ENCODE peak calls at places on chromosomes 6 and 20, in nine cellular contexts. G is H1, X is adrenal gland, R is A549, F is uterus, D is breast epithelium, H is esophagus squamous epithelium, N is heart left ventricle, Z is tibial nerve. Q is an unnamed sample. For H3K4me1, the result is how much of the 10 kb centered on the place peaks cover.

GRCh38 chr6:79466222-79466834 is 70.9 kb downstream of the LCA5 start:
- DNase-seq in G (no peak), F (no peak), N (no peak), Z (no peak), D (no peak), R (peak), X (no peak), H (no peak), Q (no peak)

GRCh38 chr6:30883743-30884520 is at the start of gene DDR1:
- DNase-seq in G (no peak), H (no peak), Z (no peak), N (peak), D (peak), X (peak), F (peak), R (peak), Q (peak)

GRCh38 chr6:107819217-107819616 is 4.9 kb downstream of the SCML4 start:
- DNase-seq in R (no peak), G (no peak), H (no peak), Z (no peak), F (no peak), X (no peak), N (no peak), D (no peak), Q (no peak)

GRCh38 chr6:12097791-12098190 is 85.7 kb downstream of the HIVEP1 start:
- DNase-seq in F (no peak), R (no peak), Z (no peak), D (no peak), G (no peak), X (no peak), H (no peak), N (no peak), Q (no peak)

GRCh38 chr20:38441916-38442315 is 6.8 kb upstream of the SNHG17 start:
- DNase-seq in N (no peak), R (no peak), H (no peak), Z (no peak), X (no peak), F (no peak), G (no peak), D (no peak), Q (no peak)

GRCh38 chr6:33313709-33314514 is at the start of gene TAPBP:
- DNase-seq in F (peak), D (peak), R (peak), Z (peak), G (no peak), H (no peak), X (peak), N (peak), Q (peak)

GRCh38 chr6:38279423-38279822 is 360.3 kb downstream of the BTBD9 start:
- DNase-seq in X (no peak), F (no peak), R (no peak), G (no peak), N (no peak), D (no peak), H (no peak), Z (no peak), Q (no peak)

GRCh38 chr20:32028647-32029372 is 18.6 kb downstream of the CCM2L start:
- DNase-seq in R (no peak), H (no peak), G (no peak), Z (no peak), X (no peak), F (no peak), N (no peak), D (no peak), Q (no peak)

GRCh38 chr6:11522819-11523218 is 14.7 kb upstream of the TMEM170B start:
- DNase-seq in N (no peak), Z (peak), H (no peak), G (no peak), F (no peak), D (no peak), X (peak), R (no peak), Q (peak)

GRCh38 chr20:56222945-56223344 is 25.6 kb upstream of the MC3R start:
- DNase-seq in N (no peak), D (peak), H (no peak), R (no peak), X (no peak), G (no peak), Z (no peak), F (no peak), Q (no peak)

GRCh38 chr6:38168126-38168525 is 348.6 kb downstream of the ZFAND3 start:
- DNase-seq in G (no peak), R (no peak), Z (no peak), D (no peak), X (no peak), N (no peak), H (no peak), F (no peak), Q (no peak)

GRCh38 chr6:54134934-54135333 is 23.7 kb downstream of the MLIP start:
- DNase-seq in H (no peak), N (no peak), D (no peak), G (no peak), Z (no peak), F (no peak), X (no peak), R (no peak), Q (no peak)

GRCh38 chr6:78460711-78461110 is 406.6 kb upstream of the IRAK1BP1 start:
- DNase-seq in Z (no peak), H (no peak), D (no peak), R (no peak), N (no peak), G (no peak), X (no peak), F (no peak), Q (no peak)

GRCh38 chr6:97919046-97919445 is 636.0 kb upstream of the MMS22L start:
- DNase-seq in G (no peak), F (no peak), D (no peak), N (no peak), X (no peak), R (no peak), Z (no peak), H (no peak), Q (no peak)

GRCh38 chr6:14022673-14023072 is 94.9 kb upstream of the CD83 start:
- DNase-seq in G (no peak), X (no peak), N (no peak), Z (no peak), H (no peak), D (no peak), F (no peak), R (no peak), Q (no peak)

GRCh38 chr6:167550936-167551633 is 226.2 kb downstream of the TTLL2 start:
- DNase-seq in D (no peak), H (no peak), N (peak), R (no peak), G (no peak), X (peak), Z (peak), F (peak), Q (peak)

GRCh38 chr20:44603327-44603726 is 20.9 kb downstream of the PKIG start:
- DNase-seq in D (no peak), F (no peak), N (no peak), Z (no peak), H (no peak), X (no peak), R (no peak), G (no peak), Q (no peak)

GRCh38 chr6:166266336-166266735 is 41.9 kb downstream of the PRR18 start:
- DNase-seq in H (no peak), N (no peak), Z (no peak), X (no peak), R (no peak), F (no peak), G (no peak), D (no peak), Q (no peak)

GRCh38 chr6:150775804-150776203 is 89.7 kb upstream of the MTHFD1L start:
- DNase-seq in F (peak), R (no peak), H (no peak), X (peak), N (peak), G (no peak), D (no peak), Z (no peak), Q (peak)

GRCh38 chr6:150775400-150775799 is 90.1 kb upstream of the MTHFD1L start:
- DNase-seq in X (no peak), G (no peak), H (no peak), Z (no peak), R (no peak), F (no peak), D (no peak), N (no peak), Q (no peak)

GRCh38 chr6:150773969-150774368 is 91.5 kb upstream of the MTHFD1L start:
- DNase-seq in D (no peak), F (no peak), N (no peak), G (no peak), X (no peak), H (no peak), R (no peak), Z (no peak), Q (no peak)

GRCh38 chr6:150777731-150778130 is 87.8 kb upstream of the MTHFD1L start:
- DNase-seq in F (no peak), R (no peak), H (no peak), Z (no peak), G (no peak), X (no peak), N (no peak), D (no peak), Q (no peak)
- H3K4me1 ChIP-seq in F (under half), R (under half), H (under half), Z (under half), G (under half), X (under half), N (under half), D (under half), Q (under half)

GRCh38 chr6:226516-227073 is 65.7 kb upstream of the DUSP22 start:
- DNase-seq in R (no peak), Z (no peak), H (no peak), D (peak), N (no peak), F (no peak), G (no peak), X (no peak), Q (no peak)

GRCh38 chr6:224350-224749 is 67.9 kb upstream of the DUSP22 start:
- DNase-seq in F (no peak), D (peak), X (no peak), N (no peak), Z (no peak), R (no peak), G (no peak), H (no peak), Q (no peak)

GRCh38 chr6:225907-226306 is 66.4 kb upstream of the DUSP22 start:
- DNase-seq in F (no peak), N (no peak), X (no peak), D (peak), H (no peak), Z (no peak), G (no peak), R (no peak), Q (no peak)

GRCh38 chr6:223763-224162 is 68.5 kb upstream of the DUSP22 start:
- DNase-seq in Z (no peak), X (no peak), G (no peak), N (no peak), D (no peak), H (no peak), F (no peak), R (no peak), Q (no peak)

GRCh38 chr6:225121-225721 is 67.1 kb upstream of the DUSP22 start:
- DNase-seq in D (peak), R (no peak), Z (no peak), F (no peak), H (no peak), G (no peak), X (no peak), N (no peak), Q (no peak)
- TF ChIP-seq POLR2A in D (no peak), R (no peak), Z (no peak), F (no peak), H (no peak), G (no peak), X (no peak), N (no peak), Q (no peak)

GRCh38 chr6:89025633-89026032 is 54.9 kb upstream of the PNRC1 start:
- DNase-seq in G (no peak), R (no peak), F (no peak), Z (no peak), X (no peak), D (no peak), N (no peak), H (no peak), Q (no peak)

GRCh38 chr6:89024456-89024855 is 56.1 kb upstream of the PNRC1 start:
- DNase-seq in N (no peak), D (no peak), G (no peak), Z (no peak), R (no peak), H (no peak), X (no peak), F (no peak), Q (no peak)

GRCh38 chr6:89023591-89024441 is 56.7 kb upstream of the PNRC1 start:
- DNase-seq in F (no peak), N (no peak), X (peak), Z (no peak), R (no peak), H (no peak), D (no peak), G (no peak), Q (no peak)

GRCh38 chr6:89022747-89023289 is 57.7 kb upstream of the PNRC1 start:
- DNase-seq in D (no peak), F (no peak), G (no peak), N (no peak), Z (no peak), R (no peak), X (peak), H (no peak), Q (no peak)

DNA sequence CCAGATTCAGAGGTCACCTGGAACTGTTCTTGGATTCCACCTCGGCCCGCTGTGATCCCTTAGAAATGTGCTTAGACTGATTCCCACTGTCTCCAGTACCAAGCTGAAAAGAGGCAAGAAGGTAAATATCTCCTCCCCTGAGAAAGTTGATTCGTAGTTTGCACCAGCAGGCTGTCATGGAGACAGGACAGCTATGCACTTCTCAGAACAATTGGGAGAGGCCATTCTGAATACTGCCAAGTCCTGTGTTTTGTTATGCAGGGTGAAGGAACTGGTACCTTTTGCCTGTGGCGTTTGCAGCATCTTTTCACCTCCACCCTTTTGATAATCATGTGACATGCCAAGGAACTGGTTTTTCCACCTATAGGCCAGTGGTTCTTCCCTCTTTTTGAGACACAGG is 58.2 kb upstream of the RNGTT start:
- DNase-seq in G (peak), X (no peak), Z (no peak), N (no peak), R (no peak), F (no peak), H (no peak), D (peak), Q (no peak)
- H3K4me1 ChIP-seq in G (under half), X (under half), Z (under half), N (under half), R (under half), F (under half), H (under half), D (under half), Q (under half)

DNA sequence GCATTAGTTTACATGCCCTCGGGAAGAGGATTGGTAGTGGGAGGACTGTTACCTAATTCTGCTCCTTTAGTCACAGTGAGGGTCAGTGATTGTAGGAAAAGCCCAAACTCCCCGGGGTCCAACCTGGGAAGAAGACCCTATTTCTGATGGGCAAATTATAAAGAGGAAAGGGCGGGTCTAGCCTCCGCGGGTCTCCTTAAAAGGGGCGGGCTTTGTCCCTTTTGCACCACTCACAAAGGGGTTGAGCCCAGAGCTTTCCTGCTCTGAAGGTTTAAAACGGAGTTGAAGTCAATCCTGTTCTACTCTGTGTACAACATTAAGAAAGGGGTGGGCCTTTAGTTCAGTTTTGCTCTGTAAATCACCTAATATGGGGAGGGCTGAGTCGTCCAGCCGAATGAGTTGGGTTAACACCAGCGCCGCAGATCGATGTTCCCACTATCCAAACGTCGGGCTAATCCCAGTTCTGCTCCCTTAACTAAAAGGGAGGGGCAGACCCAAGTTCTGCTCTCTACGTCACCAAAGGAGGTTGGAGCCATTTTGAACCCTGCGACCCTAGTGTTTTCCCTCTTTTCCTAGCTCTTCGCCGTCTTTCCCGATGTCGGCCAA is 920 bp upstream of the RNF5 start:
- DNase-seq in D (peak), X (peak), R (no peak), F (no peak), Z (no peak), N (no peak), G (no peak), H (no peak), Q (no peak)
- TF ChIP-seq POLR2A in D (peak), X (no peak), R (peak), F (peak), Z (peak), N (peak), G (peak), H (peak), Q (peak)

GRCh38 chr20:60046860-60047259 is 88.6 kb downstream of the CDH26 start:
- DNase-seq in N (no peak), H (no peak), F (no peak), G (no peak), Z (no peak), R (no peak), D (no peak), X (no peak), Q (no peak)
- H3K4me1 ChIP-seq in N (under half), H (under half), F (under half), G (under half), Z (under half), R (under half), D (under half), X (under half), Q (under half)

DNA sequence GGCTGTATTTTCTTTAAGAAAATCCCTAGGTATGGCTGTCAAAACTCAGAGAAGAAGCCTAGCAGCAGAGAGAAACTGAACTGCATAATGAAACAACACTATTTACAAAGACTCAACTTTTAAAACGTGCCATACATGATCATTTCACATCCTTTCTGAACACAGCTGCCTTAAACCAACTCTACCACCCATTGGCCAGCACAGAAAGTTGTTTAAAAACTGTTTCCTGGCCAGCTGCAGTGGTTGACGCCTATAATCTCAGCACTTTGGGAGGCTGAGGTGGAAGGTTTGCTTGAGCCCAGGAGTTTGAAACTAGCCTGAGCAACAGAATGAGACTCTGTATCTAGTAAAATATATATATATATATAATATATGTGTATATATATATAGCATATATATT is 336.4 kb upstream of the SOX4 start:
- DNase-seq in H (no peak), G (no peak), N (no peak), D (no peak), R (no peak), Z (no peak), F (no peak), X (no peak), Q (no peak)
- TF ChIP-seq POLR2A in H (no peak), G (no peak), N (no peak), D (no peak), R (no peak), Z (no peak), F (no peak), X (no peak), Q (no peak)

GRCh38 chr6:15063253-15063853 is 182.5 kb upstream of the JARID2 start:
- DNase-seq in D (no peak), N (peak), G (no peak), R (no peak), F (no peak), X (peak), H (no peak), Z (peak), Q (no peak)
- H3K4me1 ChIP-seq in D (under half), N (under half), G (under half), R (under half), F (under half), X (under half), H (under half), Z (under half), Q (under half)

GRCh38 chr20:54532573-54532972 is 57.2 kb downstream of the DOK5 start:
- DNase-seq in Z (no peak), R (no peak), F (no peak), H (no peak), D (no peak), G (no peak), N (no peak), X (no peak), Q (no peak)

GRCh38 chr20:54524849-54525248 is 49.5 kb downstream of the DOK5 start:
- DNase-seq in F (no peak), D (no peak), R (no peak), H (no peak), X (no peak), G (no peak), N (peak), Z (no peak), Q (no peak)

GRCh38 chr20:54525906-54526596 is 50.7 kb downstream of the DOK5 start:
- DNase-seq in Z (no peak), R (no peak), X (no peak), H (no peak), G (no peak), D (no peak), F (no peak), N (no peak), Q (no peak)

GRCh38 chr20:54526801-54527200 is 51.4 kb downstream of the DOK5 start:
- DNase-seq in F (no peak), X (no peak), Z (no peak), R (no peak), N (no peak), D (no peak), G (no peak), H (no peak), Q (no peak)
- TF ChIP-seq POLR2A in F (no peak), X (no peak), Z (no peak), R (no peak), N (no peak), D (no peak), G (no peak), H (no peak), Q (no peak)

DNA sequence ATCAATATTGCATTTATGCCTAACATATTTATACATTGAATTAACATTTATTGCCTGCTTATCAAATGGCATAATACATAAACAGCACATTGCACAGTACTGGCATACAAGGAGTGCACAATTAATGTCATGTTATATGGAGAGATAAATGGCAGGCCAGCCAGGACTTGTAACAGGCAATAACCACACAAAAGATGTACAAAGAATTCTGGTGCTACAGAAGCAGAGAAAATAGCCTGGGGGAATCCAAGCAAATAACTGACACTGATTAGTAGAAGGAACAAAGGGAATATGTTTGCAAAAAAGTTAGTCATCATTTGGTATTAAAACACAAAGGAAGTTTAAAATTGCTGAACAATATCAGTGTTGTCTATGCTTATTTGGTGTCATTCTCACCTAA is 27.3 kb downstream of the COL21A1 start:
- DNase-seq in Z (no peak), G (no peak), R (no peak), D (no peak), N (no peak), F (no peak), X (no peak), H (no peak), Q (no peak)
- H3K4me1 ChIP-seq in Z (under half), G (under half), R (under half), D (under half), N (under half), F (under half), X (under half), H (under half), Q (under half)

Q was measured in thyroid gland.